ENCODE peak calls at places on chromosomes 5 and 9, in five cellular contexts. K is fibroblast of lung, Q is sigmoid colon, S is upper lobe of right lung, D is choroid plexus epithelial cell. I is an unnamed sample.

GRCh38 chr5:56269216-56269927 is 36.2 kb upstream of the ANKRD55 start:
- DNase-seq in K (peak; percentile 37), Q (no peak), S (no peak), D (peak; percentile 87), I (peak; percentile 81)

GRCh38 chr9:78261403-78262001 is 25.6 kb downstream of the CEP78 start:
- DNase-seq in K (peak; percentile 32), Q (no peak), S (no peak), D (peak; percentile 72), I (peak; percentile 54)

GRCh38 chr9:27572566-27572917 is 739 bp downstream of the C9orf72 start:
- DNase-seq in K (peak; percentile 44), Q (peak; percentile 81), S (no peak), D (peak; percentile 59), I (peak; percentile 72)

GRCh38 chr9:124132671-124133147 is 121.1 kb downstream of the LHX2 start:
- DNase-seq in K (peak; percentile 52), Q (no peak), S (no peak), D (peak; percentile 20), I (peak; percentile 25)

GRCh38 chr9:134854541-134854981 is 26.0 kb upstream of the FCN2 start:
- DNase-seq in K (no peak), Q (no peak), S (no peak), D (no peak), I (no peak)

GRCh38 chr5:72245517-72246238 is 74.4 kb downstream of the MRPS27 start:
- DNase-seq in K (no peak), Q (no peak), S (no peak), D (no peak), I (no peak)

GRCh38 chr5:77301447-77301878 is 91.0 kb downstream of the PDE8B start:
- DNase-seq in K (peak; percentile 47), Q (no peak), S (no peak), D (peak; percentile 61), I (peak; percentile 92)

GRCh38 chr9:69470186-69470977 is 145.4 kb downstream of the ENTREP1 start:
- DNase-seq in K (no peak), Q (no peak), S (no peak), D (no peak), I (peak; percentile 59)

GRCh38 chr5:139733698-139734491 is 61.7 kb upstream of the PSD2 start:
- DNase-seq in K (no peak), Q (no peak), S (no peak), D (no peak), I (no peak)

GRCh38 chr5:146947181-146947941 is 68.8 kb upstream of the PPP2R2B start:
- DNase-seq in K (no peak), Q (no peak), S (no peak), D (peak; percentile 43), I (peak; percentile 22)

GRCh38 chr5:75319636-75320035 is 17.4 kb upstream of the HMGCR start:
- DNase-seq in K (no peak), Q (no peak), S (no peak), D (peak; percentile 17), I (no peak)

GRCh38 chr5:168434746-168435321 is 51.4 kb upstream of the RARS1 start:
- DNase-seq in K (peak; percentile 81), Q (no peak), S (no peak), D (peak; percentile 5), I (no peak)

GRCh38 chr5:150271296-150271692 is 18.3 kb downstream of the CAMK2A start:
- DNase-seq in K (no peak), Q (no peak), S (no peak), D (no peak), I (no peak)

GRCh38 chr9:137485343-137486140 is 26.4 kb upstream of the NSMF start:
- DNase-seq in K (no peak), Q (no peak), S (peak; percentile 58), D (no peak), I (no peak)

GRCh38 chr9:71001780-71002386 is 119.5 kb downstream of the TRPM3 start:
- DNase-seq in K (peak; percentile 33), Q (no peak), S (no peak), D (peak; percentile 53), I (peak; percentile 36)

GRCh38 chr9:77022783-77023440 is 3.5 kb downstream of the FOXB2 start:
- DNase-seq in K (no peak), Q (no peak), S (no peak), D (no peak), I (no peak)

GRCh38 chr9:86350006-86350755 is 4.0 kb downstream of the TUT7 start:
- DNase-seq in K (no peak), Q (no peak), S (no peak), D (no peak), I (no peak)
- H3K4me3 ChIP-seq in K (no peak overlapping the region), Q (peak overlapping the region; percentile 16), S (peak overlapping the region; percentile 11), D (peak overlapping the region; percentile 21), I (peak overlapping the region; percentile 23)

DNA sequence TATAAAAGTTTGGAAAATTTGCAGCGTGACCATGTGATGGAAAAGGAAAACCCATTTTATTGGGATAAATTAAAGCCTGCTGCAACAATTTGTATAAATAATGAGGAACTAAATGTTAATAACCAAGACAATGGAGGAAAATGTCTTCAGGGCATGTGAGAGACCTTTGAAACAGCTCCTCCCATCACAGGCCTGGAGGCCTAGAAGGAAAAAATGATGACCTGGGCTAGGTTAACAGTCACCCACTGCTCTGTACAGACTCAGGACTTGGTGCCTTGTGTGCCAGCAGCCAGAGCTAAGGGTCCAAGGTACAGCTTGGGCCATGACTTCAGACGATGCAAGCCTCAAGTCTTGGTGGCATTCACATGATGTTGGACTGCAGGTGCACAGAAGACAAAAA is 22.0 kb upstream of the UGT3A1 start:
- DNase-seq in K (no peak), Q (no peak), S (no peak), D (no peak), I (no peak)
- TF ChIP-seq CTCF in K (no peak), Q (no peak), S (no peak), D (no peak), I (no peak)

GRCh38 chr9:88646539-88646938 is 111.6 kb downstream of the NXNL2 start:
- DNase-seq in K (no peak), Q (no peak), S (no peak), D (peak; percentile 34), I (peak; percentile 23)
- H3K4me3 ChIP-seq in K (no peak overlapping the region), Q (no peak overlapping the region), S (no peak overlapping the region), D (no peak overlapping the region), I (no peak overlapping the region)

DNA sequence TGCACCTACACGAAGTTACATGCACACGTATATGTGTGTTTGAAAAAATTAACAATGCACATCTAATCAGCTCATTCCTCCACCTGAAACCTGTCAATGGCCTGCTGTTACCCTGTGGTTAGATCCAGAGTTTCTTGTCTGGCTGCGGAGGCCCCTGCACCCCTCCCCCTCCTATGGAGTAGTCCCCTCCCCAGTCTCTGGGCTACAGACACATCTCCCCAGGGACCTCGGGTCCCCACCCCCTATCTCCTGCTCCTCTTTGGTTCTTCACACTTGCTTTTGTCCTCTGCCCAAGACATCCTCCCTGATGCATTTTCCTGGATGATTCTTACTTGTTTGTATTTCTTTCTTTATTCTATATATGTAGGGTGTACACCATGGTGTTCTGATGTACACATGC is 27.2 kb downstream of the FAM240B start:
- DNase-seq in K (no peak), Q (no peak), S (no peak), D (no peak), I (no peak)
- TF ChIP-seq CTCF in K (no peak), Q (no peak), S (no peak), D (no peak), I (no peak)

GRCh38 chr9:74946686-74947085 is 6.0 kb downstream of the C9orf40 start:
- DNase-seq in K (no peak), Q (no peak), S (no peak), D (no peak), I (no peak)

GRCh38 chr9:74940600-74940999 is 12.1 kb downstream of the C9orf40 start:
- DNase-seq in K (no peak), Q (no peak), S (no peak), D (no peak), I (peak; percentile 28)

DNA sequence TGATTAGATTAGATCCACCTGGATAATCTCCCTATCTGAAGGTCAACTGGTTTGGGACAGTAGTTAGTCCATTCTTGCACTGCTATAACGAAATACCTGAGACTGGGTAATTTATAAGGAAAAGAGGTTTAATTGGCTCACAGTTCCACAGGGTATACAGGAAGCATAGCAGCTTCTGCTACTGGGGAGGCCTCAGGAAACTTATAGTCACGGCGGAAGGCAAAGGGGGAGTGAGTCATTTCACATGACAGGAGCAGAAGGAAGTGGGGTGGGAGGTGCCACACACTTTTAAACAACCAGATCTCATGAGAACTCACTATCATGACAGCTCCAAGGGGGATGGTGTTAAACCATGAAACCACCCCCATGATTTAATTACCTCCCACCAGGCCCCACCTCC is 9.9 kb downstream of the C9orf40 start:
- DNase-seq in K (peak; percentile 22), Q (no peak), S (no peak), D (peak; percentile 43), I (peak; percentile 18)
- H3K4me3 ChIP-seq in K (no peak overlapping the region), Q (no peak overlapping the region), S (no peak overlapping the region), D (no peak overlapping the region), I (no peak overlapping the region)

GRCh38 chr9:32969270-32969669 is 32.2 kb downstream of the APTX start:
- DNase-seq in K (peak; percentile 81), Q (no peak), S (no peak), D (peak; percentile 56), I (no peak)
- TF ChIP-seq CTCF in K (no peak), Q (no peak), S (no peak), D (no peak), I (no peak)